ENCODE peak calls at places on chromosomes 16 and 17, in ten cellular contexts. Z, R, C, T, X, U, L, O, J and I are unnamed samples.

GRCh38 chr17:19311016-19311415 is 51.5 kb downstream of the B9D1 start:
- DNase-seq in J (no peak), T (no peak), L (no peak), U (no peak), C (no peak), R (no peak), X (no peak), Z (no peak), O (no peak), I (no peak)

GRCh38 chr16:88264641-88265285 is 118.0 kb upstream of the ZNF469 start:
- DNase-seq in O (peak), R (no peak), T (peak), Z (peak), X (peak), C (peak), L (peak), U (peak), J (no peak), I (peak)

GRCh38 chr17:74199306-74200092 is 4.0 kb upstream of the RPL38 start:
- DNase-seq in Z (no peak), U (peak), C (peak), O (peak), L (peak), R (no peak), T (peak), J (peak), X (peak), I (no peak)

GRCh38 chr17:43216369-43216761 is 4.7 kb downstream of the TMEM106A start:
- DNase-seq in O (no peak), R (no peak), X (no peak), T (no peak), J (no peak), L (no peak), C (no peak), U (peak), Z (no peak), I (no peak)

GRCh38 chr17:61150686-61151299 is 248.8 kb upstream of the TBX2 start:
- DNase-seq in Z (no peak), J (no peak), L (no peak), X (no peak), C (no peak), R (no peak), O (peak), T (no peak), U (no peak), I (no peak)

GRCh38 chr16:20678242-20678641 is 19.2 kb downstream of the ACSM1 start:
- DNase-seq in T (no peak), U (no peak), Z (no peak), O (no peak), L (no peak), X (no peak), J (no peak), R (no peak), C (no peak), I (no peak)

GRCh38 chr17:22435231-22435974 is 743.1 kb downstream of the KCNJ18 start:
- DNase-seq in O (no peak), J (no peak), L (no peak), U (no peak), R (no peak), Z (no peak), X (no peak), C (no peak), T (no peak), I (no peak)

GRCh38 chr16:72384651-72385050 is 212.7 kb upstream of the PMFBP1 start:
- DNase-seq in U (no peak), O (no peak), J (no peak), Z (no peak), X (no peak), L (no peak), C (no peak), R (no peak), T (no peak), I (no peak)

GRCh38 chr17:38800237-38800760 is 943 bp upstream of the PIP4K2B start:
- DNase-seq in O (no peak), X (no peak), R (no peak), C (no peak), L (no peak), U (no peak), T (no peak), J (no peak), Z (no peak), I (no peak)

GRCh38 chr17:49106366-49107210 is 26.0 kb upstream of the B4GALNT2 start:
- DNase-seq in X (no peak), C (peak), Z (peak), O (no peak), J (no peak), U (no peak), R (no peak), T (no peak), L (no peak), I (no peak)

GRCh38 chr17:31517524-31517923 is 126.0 kb downstream of the RAB11FIP4 start:
- DNase-seq in R (no peak), X (no peak), U (no peak), C (peak), T (no peak), Z (peak), O (no peak), J (no peak), L (no peak), I (no peak)

GRCh38 chr17:7394452-7395191 is at the start of gene PLSCR3:
- DNase-seq in R (peak), X (peak), J (peak), L (peak), C (peak), T (peak), O (peak), Z (peak), U (peak), I (peak)

GRCh38 chr16:11205754-11206459 is 50.1 kb downstream of the SOCS1 start:
- DNase-seq in X (no peak), O (peak), U (peak), T (peak), J (no peak), C (no peak), Z (no peak), R (no peak), L (peak), I (no peak)

GRCh38 chr16:880471-881171 is 80.1 kb upstream of the GNG13 start:
- DNase-seq in R (no peak), L (no peak), C (no peak), J (no peak), X (no peak), U (no peak), T (no peak), O (no peak), Z (no peak), I (no peak)

GRCh38 chr16:69741519-69741918 is 13.2 kb downstream of the NOB1 start:
- DNase-seq in U (peak), O (no peak), T (no peak), Z (no peak), C (no peak), R (no peak), J (no peak), L (no peak), X (no peak), I (no peak)

GRCh38 chr16:79064259-79064658 is 536.3 kb downstream of the MAF start:
- DNase-seq in R (no peak), L (no peak), C (no peak), J (no peak), U (no peak), Z (no peak), T (no peak), X (no peak), O (no peak), I (no peak)

GRCh38 chr16:29858974-29859373 is 4.1 kb downstream of the CDIPT start:
- DNase-seq in Z (no peak), O (no peak), C (no peak), U (no peak), R (no peak), X (no peak), T (no peak), J (no peak), L (no peak), I (no peak)

GRCh38 chr17:78789663-78790181 is 7.6 kb upstream of the CYTH1 start:
- DNase-seq in X (peak), C (no peak), U (peak), R (no peak), O (no peak), Z (no peak), T (no peak), L (peak), J (peak), I (no peak)

GRCh38 chr16:88535857-88536222 is 34.4 kb upstream of the ZC3H18 start:
- DNase-seq in C (no peak), R (no peak), J (no peak), X (no peak), T (no peak), U (no peak), O (no peak), Z (no peak), L (no peak), I (no peak)